ENCODE peak calls at places on chromosomes 4 and X, in four cellular contexts. One of them, this sample, is unnamed.

GRCh38 chrX:319579-320125 is 1.1 kb upstream of the GTPBP6 start:
- DNase-seq in GM12878: no peak
- DNase-seq in A549: no peak
- DNase-seq in stomach: no peak
- DNase-seq in this sample: peak

GRCh38 chrX:140299411-140299810 is 205.5 kb downstream of the SOX3 start:
- DNase-seq in GM12878: no peak
- DNase-seq in A549: no peak
- DNase-seq in stomach: no peak
- DNase-seq in this sample: no peak

GRCh38 chr4:148081745-148082144 is 349.9 kb downstream of the ARHGAP10 start:
- DNase-seq in GM12878: no peak
- DNase-seq in A549: no peak
- DNase-seq in stomach: no peak
- DNase-seq in this sample: no peak

GRCh38 chr4:98383431-98384106 is 122.4 kb downstream of the RAP1GDS1 start:
- DNase-seq in GM12878: no peak
- DNase-seq in A549: no peak
- DNase-seq in stomach: no peak
- DNase-seq in this sample: no peak

GRCh38 chr4:97500423-97500822 is 642.9 kb downstream of the STPG2 start:
- DNase-seq in GM12878: peak
- DNase-seq in A549: no peak
- DNase-seq in stomach: no peak
- DNase-seq in this sample: no peak

GRCh38 chr4:167035390-167035789 is 198.9 kb downstream of the SPOCK3 start:
- DNase-seq in GM12878: no peak
- DNase-seq in A549: no peak
- DNase-seq in stomach: no peak
- DNase-seq in this sample: no peak

GRCh38 chr4:112853662-112854256 is 195.7 kb upstream of the ANK2 start:
- DNase-seq in GM12878: no peak
- DNase-seq in A549: no peak
- DNase-seq in stomach: no peak
- DNase-seq in this sample: no peak

GRCh38 chr4:90126805-90127204 is 389 bp upstream of the CCSER1 start:
- DNase-seq in GM12878: no peak
- DNase-seq in A549: no peak
- DNase-seq in stomach: no peak
- DNase-seq in this sample: no peak

GRCh38 chrX:10676239-10676971 is 56.0 kb upstream of the MID1 start:
- DNase-seq in GM12878: no peak
- DNase-seq in A549: no peak
- DNase-seq in stomach: no peak
- DNase-seq in this sample: no peak

GRCh38 chrX:15472523-15472922 is 20.6 kb downstream of the PIR start:
- DNase-seq in GM12878: no peak
- DNase-seq in A549: no peak
- DNase-seq in stomach: no peak
- DNase-seq in this sample: no peak

GRCh38 chrX:20265726-20266681 is 705 bp downstream of the RPS6KA3 start:
- DNase-seq in GM12878: no peak
- DNase-seq in A549: peak
- DNase-seq in stomach: no peak
- DNase-seq in this sample: peak

GRCh38 chr4:128517739-128518510 is 230.3 kb upstream of the PGRMC2 start:
- DNase-seq in GM12878: peak
- DNase-seq in A549: peak
- DNase-seq in stomach: peak
- DNase-seq in this sample: peak

GRCh38 chr4:100649478-100649877 is 131.7 kb upstream of the EMCN start:
- DNase-seq in GM12878: no peak
- DNase-seq in A549: no peak
- DNase-seq in stomach: no peak
- DNase-seq in this sample: no peak

GRCh38 chr4:56863441-56864129 is 42.1 kb upstream of the SPINK2 start:
- DNase-seq in GM12878: no peak
- DNase-seq in A549: no peak
- DNase-seq in stomach: no peak
- DNase-seq in this sample: no peak

GRCh38 chr4:13432453-13432852 is 51.7 kb downstream of the RAB28 start:
- DNase-seq in GM12878: no peak
- DNase-seq in A549: no peak
- DNase-seq in stomach: no peak
- DNase-seq in this sample: no peak

GRCh38 chr4:101122019-101122418 is 225.3 kb downstream of the PPP3CA start:
- DNase-seq in GM12878: no peak
- DNase-seq in A549: peak
- DNase-seq in stomach: no peak
- DNase-seq in this sample: no peak

GRCh38 chrX:40207626-40208025 is 109.9 kb upstream of the BCOR start:
- DNase-seq in GM12878: no peak
- DNase-seq in A549: no peak
- DNase-seq in stomach: no peak
- DNase-seq in this sample: no peak

GRCh38 chr4:173699841-173700475 is 169.9 kb upstream of the HAND2 start:
- DNase-seq in GM12878: no peak
- DNase-seq in A549: no peak
- DNase-seq in stomach: no peak
- DNase-seq in this sample: no peak

GRCh38 chrX:153371256-153371655 is 29.9 kb downstream of the PNMA6E start:
- DNase-seq in GM12878: no peak
- DNase-seq in A549: no peak
- DNase-seq in stomach: no peak
- DNase-seq in this sample: peak

GRCh38 chrX:105347373-105347772 is 126.9 kb upstream of the TEX13A start:
- DNase-seq in GM12878: no peak
- DNase-seq in A549: no peak
- DNase-seq in stomach: no peak
- DNase-seq in this sample: no peak

GRCh38 chr4:116953947-116954346 is 131.4 kb downstream of the TRAM1L1 start:
- DNase-seq in GM12878: no peak
- DNase-seq in A549: no peak
- DNase-seq in stomach: no peak
- DNase-seq in this sample: no peak

GRCh38 chr4:3013839-3014350 is 50.5 kb downstream of the GRK4 start:
- DNase-seq in GM12878: peak
- DNase-seq in A549: no peak
- DNase-seq in stomach: peak
- DNase-seq in this sample: no peak

GRCh38 chrX:122579521-122579920 is 604.6 kb upstream of the GRIA3 start:
- DNase-seq in GM12878: no peak
- DNase-seq in A549: no peak
- DNase-seq in stomach: no peak
- DNase-seq in this sample: no peak

GRCh38 chr4:109912706-109913621 is at the start of gene EGF:
- DNase-seq in GM12878: no peak
- DNase-seq in A549: peak
- DNase-seq in stomach: no peak
- DNase-seq in this sample: no peak

GRCh38 chrX:41695464-41695863 is 6.7 kb downstream of the GPR34 start:
- DNase-seq in GM12878: no peak
- DNase-seq in A549: peak
- DNase-seq in stomach: no peak
- DNase-seq in this sample: no peak

GRCh38 chr4:158182736-158183135 is 9.9 kb upstream of the GASK1B start:
- DNase-seq in GM12878: no peak
- DNase-seq in A549: no peak
- DNase-seq in stomach: no peak
- DNase-seq in this sample: no peak

GRCh38 chr4:125727931-125728330 is 413.2 kb downstream of the FAT4 start:
- DNase-seq in GM12878: no peak
- DNase-seq in A549: no peak
- DNase-seq in stomach: no peak
- DNase-seq in this sample: no peak

GRCh38 chr4:131085009-131085408 is 1989.1 kb downstream of the C4orf33 start:
- DNase-seq in GM12878: no peak
- DNase-seq in A549: no peak
- DNase-seq in stomach: no peak
- DNase-seq in this sample: no peak

GRCh38 chr4:17670423-17670822 is 56.0 kb downstream of the MED28 start:
- DNase-seq in GM12878: no peak
- DNase-seq in A549: no peak
- DNase-seq in stomach: no peak
- DNase-seq in this sample: no peak
- TF ChIP-seq EP300 in GM12878: no peak
- TF ChIP-seq EP300 in A549: no peak
- TF ChIP-seq EP300 in stomach: no peak
- TF ChIP-seq EP300 in this sample: no peak

GRCh38 chr4:7831330-7831729 is 108.3 kb downstream of the AFAP1 start:
- DNase-seq in GM12878: no peak
- DNase-seq in A549: no peak
- DNase-seq in stomach: no peak
- DNase-seq in this sample: no peak

GRCh38 chr4:7829687-7830580 is 109.7 kb downstream of the AFAP1 start:
- DNase-seq in GM12878: no peak
- DNase-seq in A549: no peak
- DNase-seq in stomach: no peak
- DNase-seq in this sample: no peak

GRCh38 chr4:7832331-7832730 is 107.3 kb downstream of the AFAP1 start:
- DNase-seq in GM12878: no peak
- DNase-seq in A549: no peak
- DNase-seq in stomach: no peak
- DNase-seq in this sample: no peak

GRCh38 chr4:7831858-7832257 is 107.8 kb downstream of the AFAP1 start:
- DNase-seq in GM12878: no peak
- DNase-seq in A549: no peak
- DNase-seq in stomach: no peak
- DNase-seq in this sample: no peak

GRCh38 chr4:7830747-7831146 is 108.9 kb downstream of the AFAP1 start:
- DNase-seq in GM12878: no peak
- DNase-seq in A549: no peak
- DNase-seq in stomach: no peak
- DNase-seq in this sample: no peak
- TF ChIP-seq POLR2A in GM12878: no peak
- TF ChIP-seq POLR2A in A549: no peak
- TF ChIP-seq POLR2A in stomach: no peak
- TF ChIP-seq POLR2A in this sample: no peak

GRCh38 chr4:48271048-48271452 is 1.4 kb upstream of the TEC start:
- DNase-seq in GM12878: peak
- DNase-seq in A549: no peak
- DNase-seq in stomach: no peak
- DNase-seq in this sample: no peak
- H3K4me3 ChIP-seq in GM12878: peak
- H3K4me3 ChIP-seq in A549: no peak
- H3K4me3 ChIP-seq in stomach: no peak
- H3K4me3 ChIP-seq in this sample: no peak

DNA sequence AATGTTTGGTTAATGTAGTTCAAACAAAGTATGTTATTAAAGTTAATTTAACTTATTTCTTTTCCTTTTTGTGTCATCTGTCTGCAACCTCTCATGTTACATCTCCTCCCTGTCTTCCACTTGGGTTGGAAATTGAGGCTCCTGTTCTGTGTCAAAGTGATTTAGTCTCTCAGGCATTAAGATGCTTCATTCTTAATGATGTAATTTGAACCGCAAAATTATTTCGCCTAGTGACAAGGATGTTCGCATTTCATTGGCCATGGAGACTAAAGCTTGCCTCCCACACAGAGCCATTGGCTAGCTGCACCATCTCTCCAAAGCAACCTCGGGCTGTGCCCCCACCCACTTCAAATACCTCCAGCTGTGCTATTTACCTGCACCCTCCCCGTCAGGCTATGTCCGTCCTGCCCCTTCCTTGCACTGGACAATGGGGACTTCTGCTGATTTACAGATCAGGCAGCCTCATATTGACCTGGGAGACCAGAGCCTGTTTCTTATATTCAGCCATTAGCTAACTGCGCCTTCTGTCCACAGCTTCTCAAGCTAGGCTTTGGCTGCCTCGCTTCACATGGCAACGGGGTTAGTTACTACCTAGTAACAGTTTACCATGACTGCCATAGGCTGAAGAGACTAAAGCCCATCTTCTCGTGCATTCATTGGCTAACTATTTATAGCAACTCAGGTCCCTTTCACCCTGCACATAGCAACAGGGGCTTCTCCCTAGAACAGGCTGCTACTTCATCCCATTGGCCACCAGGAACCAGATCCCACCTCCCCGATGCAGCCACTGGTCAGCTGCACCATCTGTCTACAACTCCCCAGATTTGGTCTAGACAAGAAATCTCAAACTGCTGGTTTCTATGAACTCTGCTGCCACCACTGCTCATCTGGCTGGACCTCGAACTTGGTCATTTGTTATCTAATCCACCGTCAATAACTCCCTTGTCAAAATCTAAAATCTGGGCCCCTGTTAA is 8.6 kb upstream of the ZNF157 start:
- DNase-seq in GM12878: peak
- DNase-seq in A549: peak
- DNase-seq in stomach: peak
- DNase-seq in this sample: peak
- TF ChIP-seq EP300 in GM12878: no peak
- TF ChIP-seq EP300 in A549: no peak
- TF ChIP-seq EP300 in stomach: no peak
- TF ChIP-seq EP300 in this sample: no peak

This sample was measured in ovary.